ENCODE peak calls at places on chromosomes 1 and 21, in four cellular contexts. R, X, S and N are unnamed samples. For H3K27me3, the result is how much of the 10 kb centered on the place peaks cover.

GRCh38 chr1:158107926-158108325 is 72.8 kb upstream of the CD1D start:
- DNase-seq in R (no peak), X (no peak), S (no peak), N (no peak)

GRCh38 chr21:26461500-26461899 is 111.6 kb downstream of the CYYR1 start:
- DNase-seq in X (no peak), R (no peak), S (no peak), N (no peak)

GRCh38 chr1:84774674-84775548 is 84.7 kb upstream of the SSX2IP start:
- DNase-seq in X (no peak), S (no peak), R (no peak), N (no peak)

GRCh38 chr1:10295471-10296085 is 85.2 kb downstream of the KIF1B start:
- DNase-seq in R (no peak), S (no peak), X (no peak), N (no peak)

GRCh38 chr1:243917177-243917862 is 67.3 kb upstream of the AKT3 start:
- DNase-seq in R (peak), X (peak), S (no peak), N (peak)

GRCh38 chr1:91020486-91020885 is 1.3 kb downstream of the ZNF644 start:
- DNase-seq in R (peak), S (no peak), X (no peak), N (no peak)

GRCh38 chr1:229478852-229479251 is 29.3 kb downstream of the NUP133 start:
- DNase-seq in R (no peak), X (no peak), S (no peak), N (no peak)

GRCh38 chr1:47225430-47226100 is 6.5 kb downstream of the TAL1 start:
- DNase-seq in S (no peak), X (no peak), R (no peak), N (no peak)

GRCh38 chr1:156524481-156524869 is 23.9 kb upstream of the MEF2D start:
- DNase-seq in S (peak), X (no peak), R (no peak), N (no peak)

GRCh38 chr1:1116701-1117468 is 996 bp upstream of the C1orf159 start:
- DNase-seq in S (no peak), R (no peak), X (no peak), N (no peak)

GRCh38 chr1:31675761-31676160 is 28.1 kb downstream of the COL16A1 start:
- DNase-seq in R (no peak), S (no peak), X (no peak), N (no peak)

DNA sequence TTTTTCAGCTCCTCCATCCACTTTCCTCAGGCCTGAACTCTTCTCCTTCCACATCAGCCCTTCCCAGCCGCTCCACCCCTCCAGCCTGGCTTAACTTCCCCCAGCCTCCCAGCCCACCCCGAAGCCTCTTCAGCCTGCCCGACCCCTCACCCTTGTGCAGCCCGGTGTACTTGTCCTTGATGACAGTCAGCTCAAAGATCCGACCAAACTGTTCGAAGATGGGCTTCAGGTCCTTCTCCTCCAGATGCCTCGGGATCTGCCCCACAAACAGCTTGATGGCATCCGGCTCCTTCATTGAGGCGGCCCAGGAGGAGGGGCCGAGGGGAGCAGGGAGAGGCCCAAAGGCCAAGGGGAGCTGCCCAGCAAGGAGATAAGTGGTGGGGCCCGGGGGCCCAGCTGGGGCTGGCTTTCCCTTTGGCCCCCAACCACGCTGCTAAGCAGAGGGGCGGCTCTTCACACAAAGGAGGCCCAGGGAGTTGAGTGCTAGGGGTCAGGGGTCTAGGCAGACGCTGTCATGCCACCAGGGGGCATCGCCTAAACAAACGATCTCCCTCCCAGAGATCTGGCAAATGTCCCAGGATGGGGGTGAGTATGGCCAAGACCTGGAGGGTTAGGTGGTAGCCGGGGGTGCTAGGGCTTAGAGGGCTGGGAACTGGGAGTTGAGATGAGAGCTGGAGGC is 738 bp downstream of the CELF3 start:
- DNase-seq in S (no peak), R (no peak), X (no peak), N (no peak)
- H3K27me3 ChIP-seq in S (under half), R (under half), X (under half), N (under half)

GRCh38 chr1:19384772-19385187 is 72.7 kb downstream of the SLC66A1 start:
- DNase-seq in S (no peak), X (no peak), R (no peak), N (no peak)
- H3K27ac ChIP-seq in S (no peak), X (no peak), R (no peak), N (no peak)

GRCh38 chr1:180384606-180385005 is 117.8 kb downstream of the ACBD6 start:
- DNase-seq in S (no peak), R (no peak), X (no peak), N (no peak)
- TF ChIP-seq CTCF in S (no peak), R (no peak), X (no peak), N (no peak)

GRCh38 chr1:36781098-36781497 is 253.2 kb downstream of the GRIK3 start:
- DNase-seq in X (no peak), R (no peak), S (no peak), N (no peak)
- H3K27me3 ChIP-seq in X (under half), R (under half), S (under half), N (under half)

GRCh38 chr21:33760641-33761103 is 118.4 kb downstream of the ITSN1 start:
- DNase-seq in R (peak), X (no peak), S (no peak), N (no peak)
- H3K27ac ChIP-seq in R (peak), X (no peak), S (no peak), N (peak)

DNA sequence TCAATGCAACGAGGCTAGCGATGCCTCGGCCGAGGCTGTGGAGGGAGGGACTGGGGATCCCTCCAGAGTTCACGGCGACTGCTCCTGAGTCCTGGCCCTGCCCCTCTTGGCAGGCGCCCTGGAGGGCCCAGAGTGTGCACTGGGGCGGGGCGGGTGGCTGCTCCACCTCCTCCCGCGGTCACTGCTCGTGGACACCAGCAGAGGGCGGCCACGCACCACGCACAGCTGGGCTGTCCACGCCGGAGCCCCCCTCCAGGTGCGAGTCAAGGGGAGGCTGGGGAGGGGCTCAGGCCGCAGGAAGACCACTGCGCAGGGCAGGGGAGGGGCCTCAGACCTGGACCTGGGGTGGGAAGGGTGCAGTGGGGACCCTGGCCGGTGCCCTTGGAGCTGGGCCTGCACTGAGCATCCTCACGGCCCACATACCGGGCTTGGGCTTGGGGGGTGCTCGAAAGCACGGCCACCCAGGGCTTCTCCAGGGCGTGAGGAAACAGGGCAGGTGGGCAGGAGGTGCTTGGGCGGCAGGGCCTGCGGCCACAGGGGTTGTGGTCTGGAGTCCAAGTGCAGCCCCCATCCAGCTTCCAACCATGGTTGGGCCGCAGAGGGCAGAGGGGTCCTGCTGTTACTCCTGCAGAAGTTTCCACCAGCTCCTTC is 20.6 kb upstream of the TTC34 start:
- DNase-seq in X (peak), S (no peak), R (no peak), N (peak)
- TF ChIP-seq CTCF in X (peak), S (no peak), R (no peak), N (peak)

DNA sequence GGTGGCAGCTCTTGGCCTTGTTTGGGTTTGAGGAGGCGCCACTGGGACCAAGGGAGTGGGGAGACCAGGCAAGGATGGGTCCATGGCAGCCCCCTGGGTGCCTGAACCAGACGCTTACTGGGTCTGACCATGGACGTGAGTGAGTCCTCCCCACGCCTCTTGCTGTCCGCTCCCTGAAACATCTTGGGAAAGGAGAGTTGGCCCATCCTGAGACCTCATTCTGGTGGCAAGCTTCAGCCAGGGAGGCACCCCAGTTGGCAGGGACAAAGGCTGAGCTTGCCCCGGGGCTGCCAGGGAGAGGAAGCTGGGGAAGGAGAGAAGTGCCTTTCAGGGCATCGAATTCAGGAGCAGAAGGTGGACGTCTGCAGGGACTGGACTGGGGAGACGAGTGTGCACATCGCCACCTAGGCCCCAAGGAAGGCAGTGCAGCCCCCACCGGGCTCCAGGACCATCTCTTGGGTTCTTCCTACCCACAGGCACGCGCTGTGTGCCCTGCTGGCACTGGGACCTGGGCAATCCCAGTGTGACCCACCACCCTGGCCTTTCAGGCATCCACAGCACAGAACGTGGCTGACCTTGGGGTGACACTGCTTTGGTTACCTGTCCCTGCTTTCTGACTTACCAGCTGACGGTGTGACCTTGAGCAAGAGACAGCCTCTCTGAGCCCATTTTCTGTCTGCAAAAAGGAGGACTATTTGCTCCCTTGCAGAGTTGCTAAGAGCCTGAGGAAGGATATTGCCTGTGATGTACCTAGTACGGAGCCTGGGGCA is 132.9 kb upstream of the WNT4 start:
- DNase-seq in S (no peak), R (peak), X (peak), N (peak)
- H3K27me3 ChIP-seq in S (under half), R (under half), X (under half), N (under half)

GRCh38 chr1:89310505-89310904 is 37.8 kb upstream of the GBP5 start:
- DNase-seq in R (peak), X (no peak), S (no peak), N (no peak)
- H3K27ac ChIP-seq in R (no peak), X (no peak), S (no peak), N (peak)